ENCODE peak calls at places on chromosomes 7 and 10, in four cellular contexts. H, E, N and Q are unnamed samples.

GRCh38 chr10:34698979-34699378 is 116.1 kb downstream of the PARD3 start:
- DNase-seq in H (peak), E (no peak), N (peak), Q (no peak)

GRCh38 chr10:29555746-29556481 is 78.9 kb downstream of the SVIL start:
- DNase-seq in H (no peak), E (no peak), N (peak), Q (no peak)

GRCh38 chr7:22561356-22561755 is 61.4 kb upstream of the STEAP1B start:
- DNase-seq in H (peak), E (peak), N (peak), Q (peak)

GRCh38 chr10:127740596-127740995 is 3.6 kb downstream of the FOXI2 start:
- DNase-seq in H (no peak), E (no peak), N (no peak), Q (no peak)

GRCh38 chr7:89001306-89001705 is 205.8 kb upstream of the TEX47 start:
- DNase-seq in H (no peak), E (no peak), N (no peak), Q (no peak)

GRCh38 chr10:76868088-76868949 is 769.3 kb downstream of the KCNMA1 start:
- DNase-seq in H (no peak), E (no peak), N (no peak), Q (no peak)

GRCh38 chr7:106022193-106022821 is 59.2 kb downstream of the CDHR3 start:
- DNase-seq in H (no peak), E (no peak), N (no peak), Q (no peak)

GRCh38 chr7:77349141-77349540 is 67.0 kb downstream of the GSAP start:
- DNase-seq in H (no peak), E (no peak), N (peak), Q (no peak)

GRCh38 chr7:45920543-45921380 is at the start of gene IGFBP3:
- DNase-seq in H (peak), E (no peak), N (peak), Q (no peak)

GRCh38 chr10:123398756-123399155 is 244.6 kb downstream of the BUB3 start:
- DNase-seq in H (no peak), E (no peak), N (no peak), Q (no peak)

GRCh38 chr7:77651544-77652162 is 44.6 kb upstream of the RSBN1L start:
- DNase-seq in H (peak), E (peak), N (peak), Q (peak)

GRCh38 chr10:12603766-12604470 is 254.6 kb downstream of the CAMK1D start:
- DNase-seq in H (no peak), E (no peak), N (no peak), Q (no peak)

GRCh38 chr7:17033245-17033644 is 151.5 kb upstream of the AGR3 start:
- DNase-seq in H (no peak), E (no peak), N (no peak), Q (no peak)
- TF ChIP-seq MAZ in H (no peak), E (no peak), N (no peak), Q (no peak)

DNA sequence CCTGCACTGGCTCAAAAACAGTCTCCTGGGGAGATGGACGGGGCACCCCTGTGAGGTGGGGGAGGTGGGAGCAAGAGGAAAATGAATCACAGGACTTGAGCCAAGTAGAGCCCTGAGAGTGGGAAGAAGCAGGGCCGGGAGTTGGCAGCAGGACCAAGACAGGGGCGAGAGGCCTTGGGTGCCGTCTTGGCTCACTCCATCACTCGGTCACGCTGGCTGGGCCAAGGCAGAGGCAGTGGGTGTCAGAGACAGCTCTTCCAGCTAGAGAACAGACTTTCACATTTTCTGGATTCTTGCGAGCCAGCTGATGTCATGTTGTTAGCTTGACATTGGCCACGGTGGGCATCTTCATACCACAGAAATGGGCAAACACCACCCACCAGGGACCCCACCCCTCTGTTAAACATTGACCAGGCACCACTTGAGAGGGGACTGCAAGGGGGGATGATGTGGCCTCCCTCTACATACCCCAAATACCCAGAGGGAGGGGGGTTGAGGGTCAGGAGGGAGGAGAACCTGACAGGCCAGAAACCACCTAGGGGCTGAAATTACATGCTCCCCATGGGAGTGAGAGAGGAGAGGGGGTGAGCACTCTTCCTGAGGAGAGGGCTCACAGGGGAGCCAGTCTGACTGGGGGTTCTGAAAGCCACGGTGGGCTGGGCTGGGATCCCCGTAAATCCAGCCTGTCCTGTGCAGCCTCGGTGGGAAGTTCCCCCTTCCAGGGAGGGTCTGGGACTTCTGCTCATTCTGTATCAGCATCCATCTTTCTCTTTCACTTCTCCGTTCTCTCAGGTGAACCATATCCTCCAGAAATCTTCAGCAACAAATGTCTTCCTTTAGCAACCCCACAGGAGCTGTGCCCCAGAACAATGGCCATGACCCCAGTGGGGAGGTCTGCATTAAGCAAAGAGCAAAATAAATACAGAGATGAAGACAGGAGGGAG is 19.6 kb downstream of the CAMK2B start:
- DNase-seq in H (no peak), E (no peak), N (no peak), Q (no peak)
- TF ChIP-seq MAZ in H (no peak), E (no peak), N (no peak), Q (no peak)

DNA sequence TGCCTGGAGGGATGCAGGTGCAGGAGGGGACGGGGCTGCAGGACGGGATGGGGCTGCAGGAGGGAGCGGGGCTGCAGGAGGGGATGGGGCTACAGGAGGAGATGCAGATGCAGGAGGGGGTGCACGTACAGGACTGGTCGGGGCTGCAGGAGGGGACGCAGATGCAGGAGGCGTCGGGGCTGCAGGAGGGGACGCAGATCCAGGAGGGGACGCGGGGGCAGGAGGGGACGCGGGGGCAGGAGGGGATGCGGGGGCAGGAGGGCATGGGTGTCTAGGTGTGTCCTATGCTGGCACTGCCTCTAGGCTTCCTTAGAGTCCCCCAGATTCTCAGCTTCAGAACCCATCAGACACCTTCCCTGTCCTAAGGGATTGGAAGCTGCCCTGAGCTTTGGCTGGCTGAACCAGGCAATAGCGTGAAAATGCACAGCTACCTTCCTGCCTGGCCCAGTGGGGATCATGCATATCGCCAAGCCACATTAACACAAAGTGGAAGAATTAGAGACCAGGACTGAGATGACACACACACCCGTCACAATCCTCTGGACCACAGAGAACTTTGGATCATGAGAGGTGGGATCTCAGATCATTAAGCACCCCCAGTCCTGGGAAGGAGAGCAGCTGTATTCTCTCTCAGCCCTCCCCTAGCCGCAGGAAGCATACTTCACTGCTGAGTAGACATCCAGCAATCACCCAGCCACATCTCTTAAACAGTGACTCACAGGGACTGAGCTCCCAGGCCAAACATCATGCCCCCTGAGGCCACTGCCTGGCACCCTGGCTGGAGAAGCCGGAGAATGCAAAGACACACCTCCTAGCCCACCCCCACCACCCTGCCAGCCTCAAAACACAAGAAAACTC is 67.3 kb downstream of the VWA2 start:
- DNase-seq in H (peak), E (no peak), N (peak), Q (no peak)
- TF ChIP-seq MAZ in H (no peak), E (no peak), N (no peak), Q (no peak)

GRCh38 chr10:43237128-43237527 is 29.7 kb downstream of the RASGEF1A start:
- DNase-seq in H (no peak), E (no peak), N (no peak), Q (no peak)

GRCh38 chr10:43236176-43236850 is 30.6 kb downstream of the RASGEF1A start:
- DNase-seq in H (no peak), E (no peak), N (no peak), Q (no peak)

GRCh38 chr10:43233601-43234430 is 33.0 kb downstream of the RASGEF1A start:
- DNase-seq in H (no peak), E (no peak), N (no peak), Q (no peak)

GRCh38 chr10:43235070-43235900 is 31.6 kb downstream of the RASGEF1A start:
- DNase-seq in H (no peak), E (no peak), N (no peak), Q (no peak)

GRCh38 chr10:43234471-43235041 is 32.3 kb downstream of the RASGEF1A start:
- DNase-seq in H (no peak), E (no peak), N (no peak), Q (no peak)
- TF ChIP-seq MAZ in H (no peak), E (no peak), N (no peak), Q (no peak)

GRCh38 chr7:147509052-147509480 is 1081.5 kb upstream of the C7orf33 start:
- DNase-seq in H (no peak), E (no peak), N (peak), Q (no peak)
- TF ChIP-seq MAZ in H (no peak), E (no peak), N (no peak), Q (no peak)

GRCh38 chr7:155681663-155682062 is 37.2 kb downstream of the RBM33 start:
- DNase-seq in H (no peak), E (no peak), N (no peak), Q (no peak)
- TF ChIP-seq MAZ in H (no peak), E (no peak), N (no peak), Q (no peak)

GRCh38 chr7:134766779-134767566 is 12.5 kb upstream of the CALD1 start:
- DNase-seq in H (no peak), E (peak), N (peak), Q (no peak)
- TF ChIP-seq MAZ in H (no peak), E (no peak), N (no peak), Q (no peak)

GRCh38 chr7:1569016-1569415 is 816 bp downstream of the PSMG3 start:
- DNase-seq in H (no peak), E (no peak), N (peak), Q (peak)
- TF ChIP-seq MAZ in H (no peak), E (no peak), N (no peak), Q (no peak)